ENCODE peak calls at places on chromosome 4, in four cellular contexts. One of them, this sample, is unnamed.

GRCh38 chr4:1368421-1369090 is 21.5 kb downstream of the UVSSA start:
- DNase-seq in sciatic nerve: peak
- DNase-seq in RPMI8226: no peak
- DNase-seq in ELR: no peak
- DNase-seq in this sample: no peak

GRCh38 chr4:81162752-81163458 is 52.1 kb downstream of the PRKG2 start:
- DNase-seq in sciatic nerve: no peak
- DNase-seq in ELR: no peak
- DNase-seq in RPMI8226: no peak
- DNase-seq in this sample: no peak

GRCh38 chr4:33062155-33062554 is 2342.0 kb downstream of the PCDH7 start:
- DNase-seq in sciatic nerve: no peak
- DNase-seq in ELR: no peak
- DNase-seq in RPMI8226: no peak
- DNase-seq in this sample: no peak

GRCh38 chr4:47652092-47652491 is 167.0 kb downstream of the ATP10D start:
- DNase-seq in sciatic nerve: no peak
- DNase-seq in RPMI8226: no peak
- DNase-seq in ELR: no peak
- DNase-seq in this sample: no peak

GRCh38 chr4:159401791-159402380 is 299.0 kb downstream of the RAPGEF2 start:
- DNase-seq in RPMI8226: no peak
- DNase-seq in sciatic nerve: no peak
- DNase-seq in ELR: peak
- DNase-seq in this sample: no peak

GRCh38 chr4:179625391-179625790 is 2183.2 kb upstream of the AGA start:
- DNase-seq in RPMI8226: no peak
- DNase-seq in sciatic nerve: no peak
- DNase-seq in ELR: peak
- DNase-seq in this sample: no peak

GRCh38 chr4:17326756-17327155 is 185.1 kb downstream of the QDPR start:
- DNase-seq in RPMI8226: no peak
- DNase-seq in sciatic nerve: no peak
- DNase-seq in ELR: no peak
- DNase-seq in this sample: no peak

GRCh38 chr4:78551420-78552351 is at the start of gene ANXA3:
- DNase-seq in ELR: no peak
- DNase-seq in sciatic nerve: peak
- DNase-seq in RPMI8226: peak
- DNase-seq in this sample: no peak

GRCh38 chr4:78002260-78002659 is 54.9 kb upstream of the FRAS1 start:
- DNase-seq in ELR: no peak
- DNase-seq in RPMI8226: no peak
- DNase-seq in sciatic nerve: no peak
- DNase-seq in this sample: no peak

GRCh38 chr4:139692300-139693012 is 26.8 kb downstream of the MGST2 start:
- DNase-seq in RPMI8226: no peak
- DNase-seq in sciatic nerve: no peak
- DNase-seq in ELR: peak
- DNase-seq in this sample: no peak